ENCODE peak calls at places on chromosomes 7 and 10, in four cellular contexts. One of them, this sample, is unnamed.

GRCh38 chr10:87860156-87860795 is 3.1 kb downstream of the KLLN start:
- DNase-seq in K562: peak
- DNase-seq in A549: peak
- DNase-seq in HepG2: peak
- DNase-seq in this sample: no peak

GRCh38 chr7:129053938-129054437 is 923 bp downstream of the TNPO3 start:
- DNase-seq in K562: no peak
- DNase-seq in A549: no peak
- DNase-seq in HepG2: no peak
- DNase-seq in this sample: no peak

GRCh38 chr10:58662314-58662713 is 149.6 kb downstream of the BICC1 start:
- DNase-seq in K562: no peak
- DNase-seq in A549: peak
- DNase-seq in HepG2: peak
- DNase-seq in this sample: no peak

GRCh38 chr10:16989826-16990293 is 139.8 kb downstream of the CUBN start:
- DNase-seq in K562: no peak
- DNase-seq in A549: no peak
- DNase-seq in HepG2: no peak
- DNase-seq in this sample: peak

GRCh38 chr7:24755541-24756416 is 1.5 kb downstream of the GSDME start:
- DNase-seq in K562: no peak
- DNase-seq in A549: no peak
- DNase-seq in HepG2: peak
- DNase-seq in this sample: no peak

GRCh38 chr10:91210435-91210834 is 10.0 kb upstream of the PCGF5 start:
- DNase-seq in K562: no peak
- DNase-seq in A549: no peak
- DNase-seq in HepG2: peak
- DNase-seq in this sample: no peak

GRCh38 chr10:124590216-124591122 is 128.8 kb downstream of the LHPP start:
- DNase-seq in K562: no peak
- DNase-seq in A549: no peak
- DNase-seq in HepG2: no peak
- DNase-seq in this sample: no peak

GRCh38 chr7:21013765-21014502 is 227.2 kb upstream of the SP8 start:
- DNase-seq in K562: no peak
- DNase-seq in A549: no peak
- DNase-seq in HepG2: no peak
- DNase-seq in this sample: no peak

GRCh38 chr7:137360087-137360679 is 16.6 kb upstream of the PTN start:
- DNase-seq in K562: no peak
- DNase-seq in A549: no peak
- DNase-seq in HepG2: no peak
- DNase-seq in this sample: no peak

GRCh38 chr7:46259947-46260346 is 338.9 kb upstream of the IGFBP3 start:
- DNase-seq in K562: no peak
- DNase-seq in A549: peak
- DNase-seq in HepG2: no peak
- DNase-seq in this sample: no peak

GRCh38 chr7:122791959-122792545 is 89.3 kb upstream of the RNF148 start:
- DNase-seq in K562: no peak
- DNase-seq in A549: no peak
- DNase-seq in HepG2: peak
- DNase-seq in this sample: no peak

GRCh38 chr10:123930340-123931001 is 38.9 kb upstream of the CPXM2 start:
- DNase-seq in K562: no peak
- DNase-seq in A549: no peak
- DNase-seq in HepG2: no peak
- DNase-seq in this sample: no peak

GRCh38 chr10:12588091-12588850 is 238.9 kb downstream of the CAMK1D start:
- DNase-seq in K562: no peak
- DNase-seq in A549: no peak
- DNase-seq in HepG2: no peak
- DNase-seq in this sample: no peak

GRCh38 chr10:125165584-125166340 is 5.4 kb upstream of the CTBP2 start:
- DNase-seq in K562: no peak
- DNase-seq in A549: no peak
- DNase-seq in HepG2: no peak
- DNase-seq in this sample: no peak

GRCh38 chr7:105017263-105018051 is 3.5 kb downstream of the KMT2E start:
- DNase-seq in K562: peak
- DNase-seq in A549: no peak
- DNase-seq in HepG2: no peak
- DNase-seq in this sample: no peak

GRCh38 chr7:22402250-22402649 is 45.3 kb upstream of the RAPGEF5 start:
- DNase-seq in K562: no peak
- DNase-seq in A549: no peak
- DNase-seq in HepG2: no peak
- DNase-seq in this sample: no peak

GRCh38 chr7:73977626-73978618 is 50.1 kb upstream of the ELN start:
- DNase-seq in K562: no peak
- DNase-seq in A549: peak
- DNase-seq in HepG2: peak
- DNase-seq in this sample: no peak

GRCh38 chr10:27153855-27154198 is 357 bp downstream of the YME1L1 start:
- DNase-seq in K562: peak
- DNase-seq in A549: peak
- DNase-seq in HepG2: peak
- DNase-seq in this sample: no peak

GRCh38 chr10:35271086-35271834 is 65.0 kb upstream of the CCNY start:
- DNase-seq in K562: no peak
- DNase-seq in A549: no peak
- DNase-seq in HepG2: no peak
- DNase-seq in this sample: no peak

GRCh38 chr10:86645111-86645445 is 9.3 kb upstream of the OPN4 start:
- DNase-seq in K562: no peak
- DNase-seq in A549: no peak
- DNase-seq in HepG2: no peak
- DNase-seq in this sample: no peak

GRCh38 chr10:132350946-132351345 is 19.0 kb downstream of the LRRC27 start:
- DNase-seq in K562: no peak
- DNase-seq in A549: no peak
- DNase-seq in HepG2: no peak
- DNase-seq in this sample: no peak

GRCh38 chr7:45920543-45921380 is at the start of gene IGFBP3:
- DNase-seq in K562: no peak
- DNase-seq in A549: peak
- DNase-seq in HepG2: no peak
- DNase-seq in this sample: no peak

GRCh38 chr10:131822694-131823245 is 78.0 kb upstream of the PPP2R2D start:
- DNase-seq in K562: no peak
- DNase-seq in A549: no peak
- DNase-seq in HepG2: no peak
- DNase-seq in this sample: no peak

GRCh38 chr7:18202315-18203045 is 174.8 kb upstream of the PRPS1L1 start:
- DNase-seq in K562: no peak
- DNase-seq in A549: no peak
- DNase-seq in HepG2: no peak
- DNase-seq in this sample: no peak

GRCh38 chr10:86642499-86642898 is 11.8 kb upstream of the OPN4 start:
- DNase-seq in K562: no peak
- DNase-seq in A549: peak
- DNase-seq in HepG2: no peak
- DNase-seq in this sample: no peak

GRCh38 chr10:28291881-28292297 is 11.0 kb downstream of the MPP7 start:
- DNase-seq in K562: peak
- DNase-seq in A549: no peak
- DNase-seq in HepG2: no peak
- DNase-seq in this sample: no peak

GRCh38 chr7:8389898-8390642 is 43.3 kb upstream of the NXPH1 start:
- DNase-seq in K562: peak
- DNase-seq in A549: peak
- DNase-seq in HepG2: no peak
- DNase-seq in this sample: peak

GRCh38 chr7:152103066-152103465 is 77.6 kb downstream of the GALNT11 start:
- DNase-seq in K562: no peak
- DNase-seq in A549: no peak
- DNase-seq in HepG2: no peak
- DNase-seq in this sample: no peak

DNA sequence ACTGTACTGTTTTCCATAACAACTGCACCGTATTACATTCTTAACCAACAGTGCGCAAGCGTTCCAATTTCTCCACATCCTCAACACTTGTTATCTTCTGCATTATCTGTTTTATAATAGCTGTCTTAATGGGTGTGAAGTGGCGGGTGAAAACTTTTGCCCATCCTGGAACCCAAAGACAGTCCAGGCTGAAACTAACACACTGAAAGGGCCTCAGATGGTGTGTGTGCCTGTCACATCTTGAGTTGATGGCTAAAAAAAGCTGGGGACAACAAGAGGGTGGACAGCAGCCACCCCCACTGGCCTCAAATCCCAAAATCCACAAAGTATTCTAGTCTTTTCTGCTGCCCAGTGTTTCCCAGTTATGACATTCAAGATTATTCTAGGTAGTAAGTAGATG is 19.4 kb downstream of the OPALIN start:
- DNase-seq in K562: no peak
- DNase-seq in A549: no peak
- DNase-seq in HepG2: no peak
- DNase-seq in this sample: no peak
- TF ChIP-seq RNF2 in K562: no peak
- TF ChIP-seq RNF2 in A549: no peak
- TF ChIP-seq RNF2 in HepG2: no peak
- TF ChIP-seq RNF2 in this sample: no peak

GRCh38 chr7:29444267-29444666 is 119.4 kb upstream of the PRR15 start:
- DNase-seq in K562: no peak
- DNase-seq in A549: no peak
- DNase-seq in HepG2: no peak
- DNase-seq in this sample: no peak

GRCh38 chr7:29443552-29443951 is 120.1 kb upstream of the PRR15 start:
- DNase-seq in K562: no peak
- DNase-seq in A549: no peak
- DNase-seq in HepG2: no peak
- DNase-seq in this sample: no peak

GRCh38 chr7:29445736-29446135 is 117.9 kb upstream of the PRR15 start:
- DNase-seq in K562: no peak
- DNase-seq in A549: no peak
- DNase-seq in HepG2: no peak
- DNase-seq in this sample: no peak

GRCh38 chr7:29447828-29448227 is 115.8 kb upstream of the PRR15 start:
- DNase-seq in K562: no peak
- DNase-seq in A549: no peak
- DNase-seq in HepG2: no peak
- DNase-seq in this sample: no peak

DNA sequence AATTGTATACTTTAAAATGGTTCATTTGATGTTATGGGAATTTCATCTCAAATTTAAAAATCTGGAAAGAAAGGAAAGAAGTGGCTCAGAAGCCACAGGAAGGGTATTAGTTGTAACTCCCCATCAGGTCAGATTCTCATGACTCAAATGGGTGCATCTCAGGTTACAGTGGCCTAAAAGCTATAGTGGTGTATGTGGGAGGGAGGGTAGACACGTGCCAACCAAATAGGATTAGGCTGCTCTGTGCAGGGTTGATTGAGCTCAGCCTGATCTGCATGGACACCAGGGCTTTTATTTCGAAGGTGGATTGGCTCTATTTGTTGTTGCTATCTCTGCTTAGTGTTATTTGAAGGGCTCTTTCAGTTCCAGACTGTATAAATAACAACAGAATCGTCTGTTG is 121.5 kb upstream of the PRR15 start:
- DNase-seq in K562: no peak
- DNase-seq in A549: no peak
- DNase-seq in HepG2: no peak
- DNase-seq in this sample: no peak
- TF ChIP-seq RNF2 in K562: no peak
- TF ChIP-seq RNF2 in A549: no peak
- TF ChIP-seq RNF2 in HepG2: no peak
- TF ChIP-seq RNF2 in this sample: no peak

GRCh38 chr10:80411267-80411668 is 2.9 kb downstream of the PRXL2A start:
- DNase-seq in K562: peak
- DNase-seq in A549: no peak
- DNase-seq in HepG2: peak
- DNase-seq in this sample: no peak
- TF ChIP-seq RNF2 in K562: no peak
- TF ChIP-seq RNF2 in A549: no peak
- TF ChIP-seq RNF2 in HepG2: no peak
- TF ChIP-seq RNF2 in this sample: no peak

DNA sequence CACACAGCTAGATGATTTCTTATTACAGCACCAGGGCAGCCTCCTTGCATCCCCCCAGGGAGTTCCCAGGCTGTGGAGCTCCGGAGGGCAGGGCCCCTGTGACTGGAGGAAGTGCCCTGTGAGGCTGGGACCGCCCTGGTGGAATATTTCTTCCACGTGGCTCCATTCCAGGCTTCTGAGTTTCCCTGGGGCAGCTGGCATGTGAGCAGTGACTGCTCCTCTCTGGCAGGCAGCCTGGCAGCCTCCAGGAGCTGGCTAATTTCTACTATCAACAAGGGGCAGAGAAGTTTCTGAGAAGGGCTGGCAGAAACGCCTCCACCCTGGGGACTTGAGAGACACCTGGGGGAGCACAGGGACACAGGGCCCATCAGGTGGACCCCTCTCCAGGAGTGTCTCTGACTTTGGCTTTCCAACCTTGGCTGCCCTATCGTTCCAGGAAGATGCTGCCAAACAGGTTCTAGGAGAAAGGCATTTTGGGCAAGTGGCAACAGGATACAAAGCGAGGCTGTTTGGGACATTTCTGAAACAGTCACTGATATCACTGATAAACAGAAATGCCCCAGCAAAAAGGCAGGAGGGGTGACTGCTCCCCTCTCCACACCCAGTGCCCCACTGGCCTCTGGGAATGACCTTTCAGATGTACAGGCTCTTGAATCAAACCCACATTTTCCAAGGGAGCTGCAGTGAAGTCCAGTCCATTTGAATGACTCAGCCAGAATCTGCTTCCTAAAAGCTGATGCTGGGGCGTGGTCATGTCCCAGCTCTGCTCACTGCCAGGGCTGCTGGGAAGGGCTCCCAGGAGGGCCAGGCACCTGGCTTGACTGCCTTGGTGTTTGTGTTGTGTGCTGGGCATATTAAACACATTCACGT is 16.1 kb downstream of the MYOF start:
- DNase-seq in K562: no peak
- DNase-seq in A549: peak
- DNase-seq in HepG2: peak
- DNase-seq in this sample: no peak
- TF ChIP-seq RNF2 in K562: no peak
- TF ChIP-seq RNF2 in A549: no peak
- TF ChIP-seq RNF2 in HepG2: no peak
- TF ChIP-seq RNF2 in this sample: no peak

This sample was measured in H1.